ENCODE peak calls at places on chromosomes 12 and 14, in four cellular contexts. O is Peyer's patch, B is PC-9, Y is stomach. C is an unnamed sample.
A peak's percentile ranks its signal among the peaks of the same experiment; 100 is the strongest.

GRCh38 chr12:19799216-19799615 is 359.9 kb downstream of the AEBP2 start:
- DNase-seq in O (no peak), B (no peak), Y (no peak), C (no peak)

GRCh38 chr12:106583578-106584103 is 837 bp downstream of the RFX4 start:
- DNase-seq in O (no peak), B (no peak), Y (no peak), C (no peak)

GRCh38 chr12:12180575-12180974 is 86.3 kb downstream of the LRP6 start:
- DNase-seq in O (no peak), B (no peak), Y (no peak), C (no peak)

GRCh38 chr14:69152944-69153847 is at the start of gene DCAF5:
- DNase-seq in O (peak; percentile 98), B (peak; percentile 83), Y (peak; percentile 95), C (peak; percentile 97)

GRCh38 chr14:95190346-95190840 is 33.1 kb upstream of the DICER1 start:
- DNase-seq in O (no peak), B (no peak), Y (no peak), C (no peak)

GRCh38 chr14:64725360-64725815 is 21.2 kb downstream of the PLEKHG3 start:
- DNase-seq in O (no peak), B (no peak), Y (no peak), C (no peak)

GRCh38 chr12:48988030-48988649 is 10.0 kb downstream of the WNT1 start:
- DNase-seq in O (peak; percentile 85), B (no peak), Y (peak; percentile 74), C (peak; percentile 75)

GRCh38 chr12:124211753-124212152 is 83.1 kb upstream of the RFLNA start:
- DNase-seq in O (no peak), B (no peak), Y (no peak), C (no peak)

GRCh38 chr12:109115758-109116610 is at the start of gene ACACB:
- DNase-seq in O (peak; percentile 83), B (no peak), Y (peak; percentile 86), C (no peak)

GRCh38 chr12:109113661-109114321 is 2.6 kb upstream of the ACACB start:
- DNase-seq in O (peak; percentile 36), B (no peak), Y (no peak), C (no peak)

GRCh38 chr12:109115404-109115757 is 1.0 kb upstream of the ACACB start:
- DNase-seq in O (peak; percentile 51), B (no peak), Y (no peak), C (no peak)

GRCh38 chr12:109112720-109113465 is 3.5 kb upstream of the ACACB start:
- DNase-seq in O (peak; percentile 35), B (no peak), Y (no peak), C (no peak)

GRCh38 chr12:109114644-109115043 is 1.7 kb upstream of the ACACB start:
- DNase-seq in O (no peak), B (no peak), Y (no peak), C (no peak)
- H3K4me3 ChIP-seq in O (no peak overlapping the region), B (no peak overlapping the region), Y (no peak overlapping the region), C (no peak overlapping the region)

GRCh38 chr14:21861153-21861552 is 187.5 kb upstream of the OR4E1 start:
- DNase-seq in O (no peak), B (no peak), Y (no peak), C (no peak)

GRCh38 chr14:21863289-21863688 is 189.7 kb upstream of the OR4E1 start:
- DNase-seq in O (no peak), B (no peak), Y (no peak), C (no peak)

GRCh38 chr14:21860172-21860571 is 186.6 kb upstream of the OR4E1 start:
- DNase-seq in O (peak; percentile 46), B (no peak), Y (no peak), C (peak; percentile 9)
- TF ChIP-seq CTCF in O (no peak), B (peak; percentile 52), Y (no peak), C (peak; percentile 39)

GRCh38 chr14:24069411-24069735 is 2.0 kb upstream of the CPNE6 start:
- DNase-seq in O (no peak), B (no peak), Y (no peak), C (no peak)
- H3K27me3 ChIP-seq in O (no peaks in the 10 kb centered on the region), B (peaks cover 13% of the 10 kb centered on the region), Y (peaks cover 18% of the 10 kb centered on the region), C (no peaks in the 10 kb centered on the region)

GRCh38 chr12:32536000-32536345 is 136.6 kb downstream of the FGD4 start:
- DNase-seq in O (no peak), B (no peak), Y (no peak), C (no peak)
- H3K4me3 ChIP-seq in O (no peak overlapping the region), B (no peak overlapping the region), Y (peak overlapping the region; percentile 39), C (no peak overlapping the region)

DNA sequence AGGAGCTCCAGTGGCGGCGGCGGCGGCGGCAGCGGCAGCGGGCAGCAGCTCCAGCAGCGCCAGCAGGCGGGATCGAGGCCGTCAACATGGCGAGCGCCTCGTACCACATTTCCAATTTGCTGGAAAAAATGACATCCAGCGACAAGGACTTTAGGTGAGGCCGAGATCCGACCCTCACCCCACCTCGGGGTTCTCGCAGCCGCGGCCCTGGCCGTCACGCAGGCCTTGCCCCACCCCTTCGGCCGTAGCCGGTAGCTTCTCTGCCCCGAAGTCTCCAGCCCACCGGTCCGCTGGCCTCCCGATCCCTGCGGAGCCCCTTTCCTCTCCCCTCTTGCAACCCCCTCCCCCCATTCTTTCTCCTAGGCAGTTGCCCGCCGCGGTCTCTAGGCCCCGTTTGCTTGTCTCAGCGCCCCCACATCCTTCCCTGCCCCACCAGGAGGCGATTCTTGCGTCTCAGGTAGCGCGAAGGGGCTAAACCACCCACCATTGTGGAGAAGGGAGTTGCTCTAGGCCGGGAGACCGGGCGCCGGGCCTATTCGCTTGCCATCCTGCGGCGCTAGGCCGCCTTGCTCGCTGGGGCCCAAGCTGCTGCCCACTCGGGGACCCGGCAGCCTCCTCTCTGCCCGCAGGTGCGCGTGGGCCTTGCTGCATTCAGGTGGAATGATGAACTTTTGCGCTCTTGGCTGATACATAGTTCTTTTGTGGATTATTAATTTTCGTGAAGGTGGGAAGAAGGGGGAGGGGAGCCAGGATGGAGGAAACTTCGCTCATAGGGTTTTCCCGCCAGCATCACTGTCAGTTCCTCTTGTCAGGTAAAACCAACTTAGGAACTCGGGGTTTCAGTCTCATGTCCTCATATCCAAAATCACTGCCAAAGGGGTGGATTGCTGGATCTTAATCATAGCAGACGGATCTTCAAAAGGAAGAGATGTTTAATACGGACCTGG is 747 bp downstream of the CAND1 start:
- DNase-seq in O (peak; percentile 71), B (no peak), Y (peak; percentile 52), C (peak; percentile 64)
- TF ChIP-seq CTCF in O (no peak), B (no peak), Y (no peak), C (no peak)

C was measured in WERI-Rb-1.